ENCODE peak calls at places on chromosomes 11 and 22, in eight cellular contexts. N is H1, X is upper lobe of left lung, A is GM12878, R is esophagus muscularis mucosa, K is K562, M is stomach, S is prostate gland. Z is an unnamed sample.

GRCh38 chr11:18330921-18331320 is 8.6 kb downstream of the GTF2H1 start:
- DNase-seq in K (no peak), A (no peak), M (no peak), R (no peak), N (no peak), X (no peak), S (no peak), Z (no peak)

GRCh38 chr22:25766418-25766817 is 24.4 kb downstream of the MYO18B start:
- DNase-seq in A (no peak), M (no peak), R (no peak), N (no peak), X (no peak), S (no peak), K (no peak), Z (no peak)

GRCh38 chr22:38080847-38081635 is 2.9 kb downstream of the SLC16A8 start:
- DNase-seq in X (no peak), R (no peak), M (peak; percentile 39), A (no peak), N (peak; percentile 75), S (no peak), K (no peak), Z (no peak)

GRCh38 chr11:101914349-101914736 is 467 bp upstream of the CEP126 start:
- DNase-seq in N (no peak), S (no peak), X (no peak), K (no peak), A (no peak), M (no peak), R (no peak), Z (no peak)

GRCh38 chr22:32619614-32620426 is 145.2 kb downstream of the FBXO7 start:
- DNase-seq in M (no peak), S (no peak), N (no peak), X (no peak), K (no peak), R (no peak), A (no peak), Z (no peak)

GRCh38 chr11:10899542-10899830 is 41.6 kb upstream of the ZBED5 start:
- DNase-seq in M (no peak), X (peak; percentile 34), A (no peak), N (no peak), R (no peak), K (peak; percentile 72), S (peak; percentile 88), Z (no peak)

GRCh38 chr22:40510965-40511364 is 125.6 kb downstream of the MRTFA start:
- DNase-seq in R (no peak), K (no peak), A (no peak), S (no peak), M (no peak), X (no peak), N (no peak), Z (no peak)

GRCh38 chr11:64372802-64373597 is 14.0 kb downstream of the RPS6KA4 start:
- DNase-seq in A (no peak), K (peak; percentile 90), N (peak; percentile 62), X (no peak), R (no peak), M (no peak), S (no peak), Z (peak; percentile 25)

GRCh38 chr22:23888615-23889401 is 5.4 kb upstream of the MIF start:
- DNase-seq in A (no peak), K (peak; percentile 19), X (no peak), N (no peak), R (no peak), S (no peak), M (no peak), Z (no peak)

GRCh38 chr11:132450631-132451030 is 1080.2 kb downstream of the NTM start:
- DNase-seq in X (no peak), R (no peak), N (no peak), K (no peak), S (no peak), A (no peak), M (no peak), Z (no peak)

GRCh38 chr22:31870890-31871289 is 73.4 kb upstream of the YWHAH start:
- DNase-seq in M (no peak), X (peak; percentile 27), S (peak; percentile 30), N (no peak), A (no peak), R (no peak), K (no peak), Z (no peak)

GRCh38 chr22:30336752-30337460 is 10.2 kb upstream of the TBC1D10A start:
- DNase-seq in M (no peak), K (no peak), R (no peak), N (no peak), S (no peak), A (no peak), X (no peak), Z (no peak)

GRCh38 chr11:14463623-14464022 is 36.0 kb downstream of the COPB1 start:
- DNase-seq in M (no peak), N (no peak), K (no peak), A (no peak), S (no peak), X (no peak), R (no peak), Z (no peak)

GRCh38 chr22:21587803-21588611 is 20.5 kb downstream of the UBE2L3 start:
- DNase-seq in K (no peak), S (no peak), R (no peak), A (peak; percentile 78), X (no peak), N (no peak), M (no peak), Z (peak; percentile 61)

GRCh38 chr11:120062561-120062930 is 75.4 kb downstream of the TRIM29 start:
- DNase-seq in X (no peak), R (no peak), S (no peak), A (no peak), N (peak; percentile 47), K (no peak), M (no peak), Z (no peak)

GRCh38 chr11:111365722-111366559 is 13.1 kb downstream of the POU2AF1 start:
- DNase-seq in K (no peak), R (peak; percentile 78), X (no peak), S (no peak), N (no peak), M (no peak), A (no peak), Z (no peak)

GRCh38 chr11:111370270-111370901 is 8.7 kb downstream of the POU2AF1 start:
- DNase-seq in R (no peak), N (peak; percentile 1), X (no peak), S (no peak), K (no peak), A (no peak), M (no peak), Z (no peak)

GRCh38 chr11:111367411-111368284 is 11.4 kb downstream of the POU2AF1 start:
- DNase-seq in N (no peak), S (peak; percentile 60), R (no peak), A (peak; percentile 80), K (no peak), X (no peak), M (no peak), Z (no peak)

GRCh38 chr11:111366560-111367410 is 12.3 kb downstream of the POU2AF1 start:
- DNase-seq in X (no peak), S (no peak), K (no peak), R (peak; percentile 86), N (no peak), A (no peak), M (no peak), Z (no peak)

GRCh38 chr11:111368285-111368560 is 10.9 kb downstream of the POU2AF1 start:
- DNase-seq in N (peak; percentile 8), S (no peak), R (no peak), A (no peak), K (no peak), M (no peak), X (no peak), Z (no peak)
- TF ChIP-seq POLR2A in N (no peak), S (no peak), R (no peak), A (peak; percentile 15), K (no peak), M (no peak), X (no peak), Z (peak; percentile 26)

GRCh38 chr11:67495234-67496005 is 9.7 kb downstream of the PITPNM1 start:
- DNase-seq in M (no peak), S (no peak), A (no peak), K (no peak), X (no peak), R (no peak), N (no peak), Z (no peak)

GRCh38 chr11:67494371-67495233 is 10.6 kb downstream of the PITPNM1 start:
- DNase-seq in A (no peak), S (no peak), N (no peak), X (no peak), R (no peak), K (no peak), M (no peak), Z (peak; percentile 32)

GRCh38 chr11:67492801-67493547 is 10.1 kb downstream of the AIP start:
- DNase-seq in M (no peak), S (no peak), X (no peak), R (no peak), N (peak; percentile 77), K (peak; percentile 58), A (no peak), Z (peak; percentile 39)

GRCh38 chr11:67492069-67492727 is 9.4 kb downstream of the AIP start:
- DNase-seq in K (no peak), N (no peak), M (no peak), A (no peak), X (no peak), R (no peak), S (no peak), Z (peak; percentile 12)

GRCh38 chr11:67493548-67494370 is 10.9 kb downstream of the AIP start:
- DNase-seq in K (no peak), A (no peak), N (no peak), S (no peak), X (no peak), R (no peak), M (no peak), Z (peak; percentile 17)
- TF ChIP-seq POLR2AphosphoS5 in K (no peak), A (no peak), N (no peak), S (no peak), X (no peak), R (no peak), M (no peak), Z (no peak)

GRCh38 chr11:72793452-72794367 is at the start of gene STARD10:
- DNase-seq in K (peak; percentile 99), R (peak; percentile 99), M (peak; percentile 97), S (peak; percentile 94), N (peak; percentile 93), A (peak; percentile 79), X (peak; percentile 97), Z (peak; percentile 96)
- TF ChIP-seq POLR2A in K (peak; percentile 68), R (no peak), M (no peak), S (peak; percentile 49), N (no peak), A (peak; percentile 81), X (peak; percentile 71), Z (peak; percentile 73)

DNA sequence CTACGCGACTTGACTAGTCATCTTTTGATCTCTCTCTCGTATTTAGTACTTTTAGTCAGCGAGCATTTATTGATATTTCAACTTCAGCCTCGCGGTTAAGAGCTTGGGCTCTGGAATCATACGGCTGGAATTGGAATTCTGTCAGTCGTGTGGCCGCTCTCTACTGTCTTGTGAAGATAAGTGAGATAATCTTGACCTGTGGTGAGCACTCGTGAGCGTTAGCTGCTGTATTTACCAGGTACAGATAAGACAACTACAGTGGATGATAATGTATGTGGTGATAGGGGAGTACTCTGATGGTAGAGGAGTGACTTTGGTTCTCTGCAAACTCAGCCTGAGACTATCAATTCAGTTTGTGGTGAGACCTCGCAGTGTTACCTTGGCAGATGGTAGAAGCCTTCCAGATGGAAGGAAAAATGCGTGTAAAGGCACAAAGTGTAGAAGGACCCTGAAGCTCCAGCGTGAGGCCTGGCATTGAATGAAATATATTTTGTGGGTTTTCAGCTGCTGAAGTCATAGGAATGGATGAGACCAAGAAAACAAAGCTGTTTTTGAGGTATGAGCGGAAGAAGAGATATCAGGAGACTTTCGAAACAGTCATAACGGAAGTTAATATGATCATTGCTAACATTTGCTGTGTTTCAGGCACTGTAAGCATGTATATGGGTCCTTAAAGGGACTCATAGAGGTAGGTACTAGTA is 732 bp downstream of the ATM start:
- DNase-seq in X (no peak), R (no peak), M (no peak), N (no peak), S (no peak), K (peak; percentile 62), A (no peak), Z (no peak)
- TF ChIP-seq POLR2AphosphoS5 in X (peak; percentile 8), R (no peak), M (no peak), N (no peak), S (no peak), K (peak; percentile 89), A (peak; percentile 59), Z (peak; percentile 61)